ENCODE peak calls at places on chromosomes 12 and 14, in seven cellular contexts. C is gastrocnemius medialis, Z is prostate gland, Y is ovary, S is uterus, I is breast epithelium, L is heart left ventricle. H is an unnamed sample.

GRCh38 chr12:131018808-131019397 is 65.2 kb downstream of the ADGRD1 start:
- DNase-seq in C (no peak), Z (no peak), Y (no peak), S (no peak), I (no peak), L (no peak), H (no peak)

GRCh38 chr12:62692884-62693283 is 226.3 kb downstream of the MON2 start:
- DNase-seq in C (no peak), Z (no peak), Y (no peak), S (no peak), I (no peak), L (no peak), H (no peak)

GRCh38 chr12:11577658-11578260 is 71.7 kb upstream of the ETV6 start:
- DNase-seq in C (no peak), Z (no peak), Y (no peak), S (no peak), I (no peak), L (no peak), H (no peak)

GRCh38 chr12:71763682-71764379 is 9.2 kb downstream of the RAB21 start:
- DNase-seq in C (no peak), Z (no peak), Y (no peak), S (no peak), I (no peak), L (no peak), H (no peak)

GRCh38 chr14:79278286-79278797 is 933.0 kb downstream of the DIO2 start:
- DNase-seq in C (no peak), Z (no peak), Y (no peak), S (peak), I (no peak), L (no peak), H (peak)

GRCh38 chr12:94779520-94779919 is 129.2 kb upstream of the TMCC3 start:
- DNase-seq in C (no peak), Z (no peak), Y (no peak), S (no peak), I (no peak), L (no peak), H (no peak)

GRCh38 chr14:75198291-75198933 is 22.0 kb upstream of the TMED10 start:
- DNase-seq in C (peak), Z (no peak), Y (no peak), S (no peak), I (no peak), L (peak), H (no peak)

GRCh38 chr12:11652351-11653040 is 3.0 kb downstream of the ETV6 start:
- DNase-seq in C (no peak), Z (peak), Y (no peak), S (peak), I (no peak), L (peak), H (no peak)

GRCh38 chr14:73725116-73726024 is 11.2 kb upstream of the PNMA1 start:
- DNase-seq in C (peak), Z (no peak), Y (peak), S (no peak), I (no peak), L (no peak), H (no peak)

GRCh38 chr14:21882226-21882625 is 208.6 kb upstream of the OR4E1 start:
- DNase-seq in C (no peak), Z (no peak), Y (no peak), S (no peak), I (no peak), L (no peak), H (no peak)

GRCh38 chr12:119225454-119225853 is 46.7 kb downstream of the HSPB8 start:
- DNase-seq in C (no peak), Z (no peak), Y (no peak), S (no peak), I (no peak), L (no peak), H (no peak)

GRCh38 chr14:89891055-89891454 is 63.5 kb downstream of the EFCAB11 start:
- DNase-seq in C (no peak), Z (no peak), Y (no peak), S (no peak), I (no peak), L (no peak), H (no peak)

GRCh38 chr12:45290218-45290609 is 74.3 kb downstream of the ANO6 start:
- DNase-seq in C (peak), Z (no peak), Y (no peak), S (no peak), I (no peak), L (no peak), H (no peak)
- TF ChIP-seq CTCF in C (no peak), Z (no peak), Y (no peak), S (no peak), I (no peak), L (no peak), H (no peak)

DNA sequence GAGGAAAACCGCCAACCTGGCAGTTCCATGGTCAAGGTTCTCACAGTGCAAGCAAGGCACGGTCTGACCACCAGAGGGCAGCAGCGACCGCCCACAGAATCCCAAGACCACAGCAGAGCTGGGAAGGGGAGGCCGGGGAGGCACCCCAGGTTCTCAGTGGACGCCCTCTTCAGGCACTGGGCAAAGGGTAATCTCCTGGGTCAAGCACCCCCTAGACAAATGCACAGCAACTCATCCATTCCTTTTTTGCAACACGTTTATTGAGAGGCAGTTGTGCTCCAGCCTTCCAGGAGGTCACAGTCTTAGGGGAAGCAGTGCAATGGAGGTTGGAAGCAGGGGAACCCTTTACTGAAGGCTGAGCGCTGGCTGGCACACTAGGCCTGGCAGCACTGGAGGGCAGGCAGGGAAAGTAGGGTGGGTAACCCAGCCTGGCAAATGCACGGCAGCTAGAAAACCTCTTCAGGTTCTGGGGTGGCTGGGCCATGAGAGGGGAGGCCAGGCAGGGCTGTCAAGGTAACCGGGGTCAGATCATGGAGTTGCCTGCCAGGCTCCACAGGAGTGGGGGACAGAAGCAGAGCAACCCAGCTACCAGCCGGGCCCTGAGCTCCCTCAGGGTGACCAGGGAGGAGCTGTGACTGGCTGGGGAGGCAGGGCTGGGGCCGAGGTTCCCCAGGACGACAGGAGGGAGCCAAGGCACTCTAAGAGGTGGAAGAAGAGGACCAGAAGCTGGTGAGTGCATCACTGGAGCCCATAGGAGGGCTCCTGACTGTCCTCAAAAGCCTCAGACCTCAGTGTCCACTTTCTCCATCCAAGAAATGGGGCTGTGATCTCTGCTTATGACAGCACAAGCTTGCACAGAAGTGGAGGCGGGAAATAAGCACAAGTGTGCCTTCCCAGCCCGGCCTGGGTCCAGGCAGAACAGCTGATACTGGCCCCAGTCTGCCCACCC is 1.8 kb upstream of the RHOF start:
- DNase-seq in C (peak), Z (peak), Y (peak), S (peak), I (peak), L (peak), H (peak)
- TF ChIP-seq POLR2A in C (no peak), Z (no peak), Y (no peak), S (no peak), I (no peak), L (no peak), H (no peak)

DNA sequence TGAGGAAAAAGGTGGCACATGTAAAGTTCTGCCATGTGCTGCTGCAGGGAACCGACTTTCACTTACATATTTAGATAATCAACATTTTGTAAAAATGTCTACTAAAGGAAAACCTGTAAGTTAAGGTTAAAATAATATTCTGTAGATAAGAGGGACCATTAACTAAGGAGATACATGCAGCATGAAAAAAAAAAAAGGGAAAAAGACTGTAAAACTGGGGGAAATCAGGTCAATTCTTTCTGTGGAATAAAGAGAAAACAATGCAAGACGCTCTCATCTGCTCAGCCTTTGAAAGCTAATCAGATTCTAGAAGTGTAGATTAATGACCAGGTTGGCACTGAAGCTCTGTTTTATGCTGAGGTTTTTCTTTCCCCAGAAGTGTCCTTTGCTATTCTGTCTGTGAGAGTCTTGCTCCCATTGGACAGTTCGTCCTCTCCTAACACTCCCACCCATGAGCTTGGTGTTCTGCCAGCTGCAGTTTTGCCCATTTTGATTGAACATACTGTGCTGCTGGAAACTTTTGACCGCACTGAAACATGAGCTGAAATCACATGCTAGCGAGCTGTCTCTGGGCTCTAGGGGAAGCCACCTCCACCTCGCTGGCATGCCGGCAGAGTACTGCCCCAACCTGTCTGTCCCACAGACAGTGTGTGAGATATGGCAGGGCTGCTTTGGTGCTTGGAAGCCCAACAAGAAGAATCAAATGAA is 39.7 kb downstream of the PPTC7 start:
- DNase-seq in C (peak), Z (peak), Y (peak), S (peak), I (peak), L (peak), H (peak)
- H3K4me3 ChIP-seq in C (peak), Z (no peak), Y (no peak), S (no peak), I (no peak), L (no peak), H (no peak)

GRCh38 chr12:27119797-27120196 is 37.4 kb upstream of the C12orf71 start:
- DNase-seq in C (no peak), Z (no peak), Y (no peak), S (no peak), I (no peak), L (no peak), H (no peak)

DNA sequence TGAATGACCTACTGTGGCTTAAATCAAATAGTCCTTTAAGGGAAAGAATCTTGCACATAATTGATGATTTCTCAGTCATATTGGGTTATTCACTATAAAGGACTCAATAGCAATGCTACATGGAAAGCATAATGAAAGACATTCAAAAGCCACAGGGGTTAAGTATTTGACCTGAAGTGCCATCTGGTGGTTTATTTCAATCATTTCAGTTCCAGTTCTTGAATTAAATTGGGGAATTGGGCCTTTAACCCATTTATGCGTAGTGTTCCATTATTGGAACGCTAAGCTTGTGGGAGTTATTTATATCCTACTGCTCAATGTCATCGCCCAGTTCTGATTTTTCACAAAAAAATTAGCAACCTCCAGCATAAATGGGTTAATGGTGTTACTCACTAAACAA is 41.3 kb upstream of the C12orf71 start:
- DNase-seq in C (no peak), Z (no peak), Y (no peak), S (no peak), I (no peak), L (no peak), H (no peak)
- TF ChIP-seq CTCF in C (no peak), Z (peak), Y (no peak), S (no peak), I (peak), L (peak), H (no peak)

GRCh38 chr14:104979758-104980591 is 1.8 kb upstream of the AHNAK2 start:
- DNase-seq in C (peak), Z (peak), Y (peak), S (peak), I (peak), L (no peak), H (no peak)
- TF ChIP-seq POLR2A in C (no peak), Z (no peak), Y (no peak), S (no peak), I (no peak), L (no peak), H (no peak)

GRCh38 chr12:52915637-52916036 is 10.8 kb upstream of the KRT8 start:
- DNase-seq in C (no peak), Z (no peak), Y (no peak), S (no peak), I (no peak), L (no peak), H (no peak)

GRCh38 chr12:52914722-52915121 is 9.8 kb upstream of the KRT8 start:
- DNase-seq in C (no peak), Z (no peak), Y (no peak), S (no peak), I (no peak), L (no peak), H (no peak)

GRCh38 chr12:52910248-52910883 is 5.5 kb upstream of the KRT8 start:
- DNase-seq in C (no peak), Z (no peak), Y (no peak), S (no peak), I (no peak), L (no peak), H (no peak)

GRCh38 chr12:52913424-52913821 is 8.5 kb upstream of the KRT8 start:
- DNase-seq in C (no peak), Z (no peak), Y (no peak), S (no peak), I (no peak), L (no peak), H (no peak)

GRCh38 chr12:52912711-52913423 is 8.0 kb upstream of the KRT8 start:
- DNase-seq in C (no peak), Z (no peak), Y (no peak), S (no peak), I (no peak), L (no peak), H (no peak)
- H3K4me3 ChIP-seq in C (no peak), Z (no peak), Y (no peak), S (no peak), I (no peak), L (no peak), H (no peak)

GRCh38 chr12:124940393-124941169 is 26.1 kb upstream of the UBC start:
- DNase-seq in C (peak), Z (peak), Y (peak), S (peak), I (peak), L (peak), H (peak)
- TF ChIP-seq CTCF in C (peak), Z (peak), Y (peak), S (peak), I (peak), L (peak), H (no peak)

H was measured in lower leg skin.